ENCODE peak calls at places on chromosomes 12 and 14, in eight cellular contexts. One of them, this sample, is unnamed.

GRCh38 chr14:52020866-52021717 is 31.7 kb downstream of the RTRAF start:
- DNase-seq in mammary epithelial cell: no peak
- DNase-seq in MM.1S: no peak
- DNase-seq in astrocyte: no peak
- DNase-seq in fibroblast of pulmonary artery: peak
- DNase-seq in cardiac muscle cell: peak
- DNase-seq in MCF 10A: no peak
- DNase-seq in CD8-positive, alpha-beta T cell: no peak
- DNase-seq in this sample: no peak

GRCh38 chr14:104870368-104871144 is 5.5 kb downstream of the CEP170B start:
- DNase-seq in cardiac muscle cell: no peak
- DNase-seq in MCF 10A: no peak
- DNase-seq in mammary epithelial cell: no peak
- DNase-seq in CD8-positive, alpha-beta T cell: no peak
- DNase-seq in MM.1S: no peak
- DNase-seq in astrocyte: no peak
- DNase-seq in fibroblast of pulmonary artery: no peak
- DNase-seq in this sample: peak

GRCh38 chr14:99274346-99275221 is 2.6 kb upstream of the BCL11B start:
- DNase-seq in MM.1S: peak
- DNase-seq in cardiac muscle cell: peak
- DNase-seq in MCF 10A: peak
- DNase-seq in mammary epithelial cell: peak
- DNase-seq in CD8-positive, alpha-beta T cell: peak
- DNase-seq in astrocyte: peak
- DNase-seq in fibroblast of pulmonary artery: peak
- DNase-seq in this sample: peak

GRCh38 chr14:105881021-105881930 is 354.9 kb downstream of the TMEM121 start:
- DNase-seq in MCF 10A: no peak
- DNase-seq in fibroblast of pulmonary artery: no peak
- DNase-seq in MM.1S: no peak
- DNase-seq in CD8-positive, alpha-beta T cell: peak
- DNase-seq in mammary epithelial cell: no peak
- DNase-seq in cardiac muscle cell: no peak
- DNase-seq in astrocyte: no peak
- DNase-seq in this sample: no peak

GRCh38 chr12:53791735-53792326 is 40.1 kb upstream of the CISTR start:
- DNase-seq in CD8-positive, alpha-beta T cell: peak
- DNase-seq in cardiac muscle cell: no peak
- DNase-seq in MM.1S: peak
- DNase-seq in mammary epithelial cell: peak
- DNase-seq in MCF 10A: peak
- DNase-seq in fibroblast of pulmonary artery: no peak
- DNase-seq in astrocyte: no peak
- DNase-seq in this sample: no peak

GRCh38 chr12:13196302-13196921 is at the start of gene EMP1:
- DNase-seq in mammary epithelial cell: peak
- DNase-seq in MCF 10A: peak
- DNase-seq in MM.1S: peak
- DNase-seq in cardiac muscle cell: peak
- DNase-seq in CD8-positive, alpha-beta T cell: peak
- DNase-seq in astrocyte: peak
- DNase-seq in fibroblast of pulmonary artery: peak
- DNase-seq in this sample: no peak

GRCh38 chr12:92248977-92249376 is 103.3 kb upstream of the BTG1 start:
- DNase-seq in MCF 10A: peak
- DNase-seq in MM.1S: no peak
- DNase-seq in CD8-positive, alpha-beta T cell: no peak
- DNase-seq in astrocyte: no peak
- DNase-seq in cardiac muscle cell: no peak
- DNase-seq in fibroblast of pulmonary artery: no peak
- DNase-seq in mammary epithelial cell: peak
- DNase-seq in this sample: no peak

GRCh38 chr12:51773145-51773869 is 75.2 kb downstream of the FIGNL2 start:
- DNase-seq in astrocyte: peak
- DNase-seq in cardiac muscle cell: peak
- DNase-seq in CD8-positive, alpha-beta T cell: no peak
- DNase-seq in fibroblast of pulmonary artery: peak
- DNase-seq in MCF 10A: peak
- DNase-seq in mammary epithelial cell: peak
- DNase-seq in MM.1S: no peak
- DNase-seq in this sample: no peak

GRCh38 chr14:99522025-99522401 is 40.8 kb downstream of the CCNK start:
- DNase-seq in cardiac muscle cell: no peak
- DNase-seq in MM.1S: no peak
- DNase-seq in astrocyte: no peak
- DNase-seq in fibroblast of pulmonary artery: no peak
- DNase-seq in CD8-positive, alpha-beta T cell: no peak
- DNase-seq in MCF 10A: no peak
- DNase-seq in mammary epithelial cell: no peak
- DNase-seq in this sample: no peak

GRCh38 chr12:65125975-65126374 is 4.9 kb upstream of the WIF1 start:
- DNase-seq in MCF 10A: no peak
- DNase-seq in mammary epithelial cell: no peak
- DNase-seq in cardiac muscle cell: no peak
- DNase-seq in CD8-positive, alpha-beta T cell: no peak
- DNase-seq in astrocyte: no peak
- DNase-seq in fibroblast of pulmonary artery: no peak
- DNase-seq in MM.1S: no peak
- DNase-seq in this sample: no peak

GRCh38 chr14:67516679-67517078 is 16.4 kb upstream of the PLEKHH1 start:
- DNase-seq in MM.1S: no peak
- DNase-seq in astrocyte: no peak
- DNase-seq in fibroblast of pulmonary artery: no peak
- DNase-seq in cardiac muscle cell: no peak
- DNase-seq in mammary epithelial cell: no peak
- DNase-seq in CD8-positive, alpha-beta T cell: no peak
- DNase-seq in MCF 10A: no peak
- DNase-seq in this sample: no peak

GRCh38 chr14:23095196-23096108 is at the start of gene C14orf119:
- DNase-seq in mammary epithelial cell: peak
- DNase-seq in MCF 10A: peak
- DNase-seq in cardiac muscle cell: peak
- DNase-seq in CD8-positive, alpha-beta T cell: peak
- DNase-seq in astrocyte: peak
- DNase-seq in MM.1S: peak
- DNase-seq in fibroblast of pulmonary artery: peak
- DNase-seq in this sample: peak

GRCh38 chr12:26524862-26525465 is 308.0 kb downstream of the ITPR2 start:
- DNase-seq in CD8-positive, alpha-beta T cell: no peak
- DNase-seq in astrocyte: no peak
- DNase-seq in MCF 10A: peak
- DNase-seq in cardiac muscle cell: peak
- DNase-seq in mammary epithelial cell: peak
- DNase-seq in fibroblast of pulmonary artery: peak
- DNase-seq in MM.1S: no peak
- DNase-seq in this sample: no peak

GRCh38 chr12:120534203-120534702 is at the start of gene RNF10:
- DNase-seq in cardiac muscle cell: peak
- DNase-seq in MM.1S: peak
- DNase-seq in MCF 10A: peak
- DNase-seq in mammary epithelial cell: peak
- DNase-seq in CD8-positive, alpha-beta T cell: peak
- DNase-seq in fibroblast of pulmonary artery: peak
- DNase-seq in astrocyte: peak
- DNase-seq in this sample: peak

GRCh38 chr12:120538281-120539156 is 4.4 kb downstream of the RNF10 start:
- DNase-seq in astrocyte: peak
- DNase-seq in MM.1S: peak
- DNase-seq in cardiac muscle cell: peak
- DNase-seq in CD8-positive, alpha-beta T cell: no peak
- DNase-seq in fibroblast of pulmonary artery: peak
- DNase-seq in mammary epithelial cell: peak
- DNase-seq in MCF 10A: peak
- DNase-seq in this sample: no peak

GRCh38 chr12:120532701-120533238 is 1.4 kb upstream of the RNF10 start:
- DNase-seq in fibroblast of pulmonary artery: no peak
- DNase-seq in MM.1S: peak
- DNase-seq in MCF 10A: no peak
- DNase-seq in mammary epithelial cell: no peak
- DNase-seq in astrocyte: no peak
- DNase-seq in CD8-positive, alpha-beta T cell: no peak
- DNase-seq in cardiac muscle cell: no peak
- DNase-seq in this sample: no peak

GRCh38 chr12:120536064-120536791 is 2.1 kb downstream of the RNF10 start:
- DNase-seq in cardiac muscle cell: no peak
- DNase-seq in CD8-positive, alpha-beta T cell: no peak
- DNase-seq in MM.1S: peak
- DNase-seq in mammary epithelial cell: no peak
- DNase-seq in MCF 10A: no peak
- DNase-seq in fibroblast of pulmonary artery: no peak
- DNase-seq in astrocyte: no peak
- DNase-seq in this sample: no peak

GRCh38 chr12:120534703-120535655 is 823 bp downstream of the RNF10 start:
- DNase-seq in mammary epithelial cell: peak
- DNase-seq in MCF 10A: peak
- DNase-seq in cardiac muscle cell: peak
- DNase-seq in fibroblast of pulmonary artery: peak
- DNase-seq in astrocyte: peak
- DNase-seq in MM.1S: peak
- DNase-seq in CD8-positive, alpha-beta T cell: peak
- DNase-seq in this sample: peak
- TF ChIP-seq CTCF in mammary epithelial cell: no peak
- TF ChIP-seq CTCF in MCF 10A: no peak
- TF ChIP-seq CTCF in cardiac muscle cell: no peak
- TF ChIP-seq CTCF in fibroblast of pulmonary artery: no peak
- TF ChIP-seq CTCF in astrocyte: no peak
- TF ChIP-seq CTCF in MM.1S: no peak
- TF ChIP-seq CTCF in CD8-positive, alpha-beta T cell: no peak
- TF ChIP-seq CTCF in this sample: peak

DNA sequence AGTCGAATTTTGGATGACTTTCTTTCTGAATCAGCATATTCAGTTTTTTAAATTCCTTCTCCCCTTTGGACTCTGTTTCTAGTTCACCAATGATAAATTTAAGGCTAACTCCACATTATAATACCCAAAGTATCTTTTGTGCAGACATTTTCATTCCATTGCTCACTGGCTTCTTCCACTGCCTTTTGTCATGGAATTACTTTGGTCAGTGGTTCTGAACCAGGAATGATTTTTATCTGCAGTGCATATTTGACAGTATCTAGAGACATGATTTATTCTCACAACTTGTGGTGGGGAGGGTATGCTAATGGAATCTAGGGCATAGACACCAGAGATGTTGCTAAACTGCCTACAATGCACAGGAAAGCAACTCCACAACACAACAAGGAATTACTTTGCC is 234.4 kb upstream of the PRKD1 start:
- DNase-seq in fibroblast of pulmonary artery: no peak
- DNase-seq in astrocyte: peak
- DNase-seq in MCF 10A: no peak
- DNase-seq in cardiac muscle cell: no peak
- DNase-seq in MM.1S: no peak
- DNase-seq in CD8-positive, alpha-beta T cell: no peak
- DNase-seq in mammary epithelial cell: no peak
- DNase-seq in this sample: no peak
- TF ChIP-seq CTCF in fibroblast of pulmonary artery: no peak
- TF ChIP-seq CTCF in astrocyte: no peak
- TF ChIP-seq CTCF in MCF 10A: no peak
- TF ChIP-seq CTCF in cardiac muscle cell: no peak
- TF ChIP-seq CTCF in MM.1S: no peak
- TF ChIP-seq CTCF in CD8-positive, alpha-beta T cell: no peak
- TF ChIP-seq CTCF in mammary epithelial cell: no peak
- TF ChIP-seq CTCF in this sample: no peak

GRCh38 chr14:86961106-86961716 is 1031.8 kb downstream of the GALC start:
- DNase-seq in cardiac muscle cell: no peak
- DNase-seq in astrocyte: no peak
- DNase-seq in mammary epithelial cell: peak
- DNase-seq in fibroblast of pulmonary artery: peak
- DNase-seq in CD8-positive, alpha-beta T cell: no peak
- DNase-seq in MCF 10A: peak
- DNase-seq in MM.1S: peak
- DNase-seq in this sample: no peak

GRCh38 chr14:86954623-86955022 is 1038.4 kb downstream of the GALC start:
- DNase-seq in fibroblast of pulmonary artery: no peak
- DNase-seq in astrocyte: no peak
- DNase-seq in MM.1S: no peak
- DNase-seq in MCF 10A: no peak
- DNase-seq in CD8-positive, alpha-beta T cell: no peak
- DNase-seq in mammary epithelial cell: no peak
- DNase-seq in cardiac muscle cell: no peak
- DNase-seq in this sample: no peak

DNA sequence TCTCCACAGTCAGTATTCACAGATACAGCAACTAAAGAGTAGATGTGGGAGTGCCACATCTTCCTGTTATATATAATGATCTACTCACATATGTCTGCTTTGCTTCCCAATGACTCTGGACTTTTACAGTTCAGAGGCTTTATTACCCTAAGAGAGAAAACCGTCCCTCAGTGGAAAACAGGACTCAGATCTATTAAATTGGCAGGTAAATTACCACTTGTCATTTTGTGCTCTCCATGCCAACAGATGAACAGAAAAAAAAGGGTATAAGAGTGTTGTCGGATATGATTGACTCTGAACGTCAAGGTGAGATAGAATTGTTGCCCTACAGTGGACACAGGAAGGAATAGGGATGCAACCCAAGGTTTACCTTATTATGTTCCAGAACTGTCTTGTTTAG is 1037.0 kb downstream of the GALC start:
- DNase-seq in fibroblast of pulmonary artery: no peak
- DNase-seq in CD8-positive, alpha-beta T cell: no peak
- DNase-seq in cardiac muscle cell: no peak
- DNase-seq in mammary epithelial cell: no peak
- DNase-seq in MCF 10A: no peak
- DNase-seq in MM.1S: no peak
- DNase-seq in astrocyte: no peak
- DNase-seq in this sample: no peak
- TF ChIP-seq CTCF in fibroblast of pulmonary artery: no peak
- TF ChIP-seq CTCF in CD8-positive, alpha-beta T cell: no peak
- TF ChIP-seq CTCF in cardiac muscle cell: no peak
- TF ChIP-seq CTCF in mammary epithelial cell: no peak
- TF ChIP-seq CTCF in MCF 10A: no peak
- TF ChIP-seq CTCF in MM.1S: no peak
- TF ChIP-seq CTCF in astrocyte: no peak
- TF ChIP-seq CTCF in this sample: no peak

GRCh38 chr14:86464386-86464785 is 934.4 kb downstream of the FLRT2 start:
- DNase-seq in fibroblast of pulmonary artery: no peak
- DNase-seq in MM.1S: no peak
- DNase-seq in CD8-positive, alpha-beta T cell: no peak
- DNase-seq in cardiac muscle cell: no peak
- DNase-seq in mammary epithelial cell: no peak
- DNase-seq in MCF 10A: no peak
- DNase-seq in astrocyte: no peak
- DNase-seq in this sample: no peak

GRCh38 chr14:86457729-86458128 is 927.8 kb downstream of the FLRT2 start:
- DNase-seq in fibroblast of pulmonary artery: no peak
- DNase-seq in CD8-positive, alpha-beta T cell: no peak
- DNase-seq in astrocyte: no peak
- DNase-seq in mammary epithelial cell: no peak
- DNase-seq in MCF 10A: no peak
- DNase-seq in cardiac muscle cell: no peak
- DNase-seq in MM.1S: no peak
- DNase-seq in this sample: no peak

DNA sequence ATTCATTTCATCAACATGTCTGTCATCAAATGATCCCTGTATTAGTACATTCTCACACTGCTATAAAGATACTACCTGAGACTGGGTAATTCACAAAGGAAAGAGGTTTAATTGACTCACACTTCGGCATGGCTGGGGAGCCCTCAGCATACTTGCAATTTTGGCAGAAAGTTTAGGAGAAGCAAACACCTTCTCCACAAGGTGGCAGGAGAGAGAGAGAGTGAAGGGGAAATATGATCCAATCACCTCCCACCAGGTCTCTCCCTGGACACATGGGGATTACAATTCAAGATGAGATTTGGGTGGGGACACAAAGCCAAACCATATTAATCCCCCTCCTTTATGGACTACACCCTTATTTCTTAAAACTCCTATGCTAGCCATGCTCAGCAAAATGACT is 932.2 kb downstream of the FLRT2 start:
- DNase-seq in MM.1S: peak
- DNase-seq in cardiac muscle cell: peak
- DNase-seq in astrocyte: no peak
- DNase-seq in MCF 10A: peak
- DNase-seq in CD8-positive, alpha-beta T cell: no peak
- DNase-seq in fibroblast of pulmonary artery: peak
- DNase-seq in mammary epithelial cell: peak
- DNase-seq in this sample: no peak
- TF ChIP-seq CTCF in MM.1S: peak
- TF ChIP-seq CTCF in cardiac muscle cell: peak
- TF ChIP-seq CTCF in astrocyte: no peak
- TF ChIP-seq CTCF in MCF 10A: peak
- TF ChIP-seq CTCF in CD8-positive, alpha-beta T cell: no peak
- TF ChIP-seq CTCF in fibroblast of pulmonary artery: peak
- TF ChIP-seq CTCF in mammary epithelial cell: peak
- TF ChIP-seq CTCF in this sample: peak